ENCODE peak calls at places on chromosomes 4 and X, in ten cellular contexts. H is ureter; M is activated CD8-positive, alpha-beta memory T cell treated with anti-CD3 and anti-CD28 coated beads for 48 hours; X is prostate gland; I is activated T-helper 1 cell treated with Interleukin-2 at 50 U/mL for 16 hours; F is COLO829; E is SW 1271; C is EH; Y is GM03348; B is HuH-7. U is an unnamed sample.
A peak's percentile ranks its signal among the peaks of the same experiment; 100 is the strongest.

GRCh38 chr4:55251352-55251751 is 94.7 kb upstream of the SRD5A3 start:
- DNase-seq in I (no peak), H (no peak), F (no peak), E (no peak), X (no peak), Y (no peak), C (no peak), M (no peak), B (no peak), U (no peak)

GRCh38 chr4:23324291-23324690 is 565.6 kb downstream of the PPARGC1A start:
- DNase-seq in H (no peak), B (no peak), X (no peak), I (no peak), C (no peak), E (peak; percentile 1), F (no peak), Y (no peak), M (no peak), U (peak; percentile 32)

GRCh38 chrX:1914606-1915365 is 299.9 kb downstream of the ASMT start:
- DNase-seq in B (no peak), H (no peak), C (no peak), E (no peak), M (no peak), X (no peak), F (no peak), I (no peak), Y (no peak), U (no peak)

GRCh38 chrX:7027071-7027470 is 120.4 kb upstream of the STS start:
- DNase-seq in H (no peak), I (no peak), Y (no peak), E (no peak), F (no peak), X (no peak), C (no peak), B (no peak), M (no peak), U (no peak)

GRCh38 chr4:153341575-153342090 is 2.9 kb upstream of the MND1 start:
- DNase-seq in X (no peak), B (no peak), C (peak; percentile 69), E (peak; percentile 21), H (no peak), F (no peak), M (no peak), Y (peak; percentile 19), I (no peak), U (peak; percentile 2)

GRCh38 chrX:13662537-13662841 is 9.5 kb downstream of the TCEANC start:
- DNase-seq in I (no peak), X (no peak), C (peak; percentile 83), B (no peak), Y (peak; percentile 42), F (no peak), E (no peak), H (no peak), M (no peak), U (no peak)

GRCh38 chr4:80717204-80717603 is 313.3 kb upstream of the BMP3 start:
- DNase-seq in C (no peak), E (no peak), B (no peak), F (no peak), H (no peak), X (no peak), I (no peak), M (no peak), Y (no peak), U (no peak)

GRCh38 chr4:72006576-72006975 is 25.2 kb upstream of the NPFFR2 start:
- DNase-seq in I (no peak), X (no peak), M (no peak), F (peak; percentile 68), C (peak; percentile 51), B (no peak), H (no peak), Y (peak; percentile 52), E (no peak), U (no peak)

GRCh38 chrX:39629001-39629400 is 468.8 kb downstream of the BCOR start:
- DNase-seq in H (no peak), I (no peak), B (no peak), E (no peak), X (no peak), F (peak; percentile 39), C (no peak), M (no peak), Y (no peak), U (no peak)

GRCh38 chr4:87141428-87141827 is 79.0 kb downstream of the KLHL8 start:
- DNase-seq in H (no peak), I (no peak), C (no peak), M (no peak), X (no peak), B (no peak), E (no peak), F (no peak), Y (no peak), U (no peak)

GRCh38 chr4:60223098-60223497 is 977.0 kb upstream of the ADGRL3 start:
- DNase-seq in E (no peak), Y (no peak), C (no peak), F (no peak), I (no peak), H (no peak), M (no peak), X (no peak), B (no peak), U (no peak)

GRCh38 chrX:123173833-123174232 is 10.2 kb upstream of the GRIA3 start:
- DNase-seq in C (peak; percentile 52), I (no peak), X (no peak), H (no peak), F (no peak), E (no peak), Y (no peak), M (no peak), B (no peak), U (no peak)

GRCh38 chrX:18389968-18390367 is 35.4 kb upstream of the CDKL5 start:
- DNase-seq in C (no peak), I (no peak), B (no peak), X (no peak), H (no peak), Y (no peak), E (no peak), M (no peak), F (no peak), U (no peak)

GRCh38 chr4:125904802-125905201 is 590.0 kb downstream of the FAT4 start:
- DNase-seq in F (no peak), X (no peak), Y (no peak), C (no peak), B (no peak), E (no peak), H (no peak), I (no peak), M (no peak), U (no peak)

GRCh38 chr4:40325406-40326019 is 9.6 kb upstream of the CHRNA9 start:
- DNase-seq in H (no peak), B (peak; percentile 55), E (no peak), I (no peak), X (peak; percentile 32), M (no peak), C (peak; percentile 77), F (peak; percentile 35), Y (peak; percentile 75), U (no peak)

GRCh38 chr4:16505726-16506125 is 279.5 kb upstream of the TAPT1 start:
- DNase-seq in M (no peak), F (no peak), C (peak; percentile 39), Y (peak; percentile 60), X (no peak), H (no peak), E (no peak), B (peak; percentile 7), I (no peak), U (no peak)

GRCh38 chr4:38499101-38499500 is 164.9 kb upstream of the KLF3 start:
- DNase-seq in Y (peak; percentile 31), M (no peak), C (peak; percentile 53), X (no peak), B (no peak), F (no peak), H (no peak), I (no peak), E (no peak), U (no peak)

GRCh38 chrX:38018734-38019410 is 12.5 kb downstream of the SYTL5 start:
- DNase-seq in H (no peak), C (no peak), M (no peak), E (no peak), I (no peak), Y (no peak), F (no peak), B (no peak), X (no peak), U (no peak)

GRCh38 chrX:12269484-12269883 is 131.2 kb downstream of the FRMPD4 start:
- DNase-seq in Y (peak; percentile 4), E (no peak), X (no peak), M (no peak), B (no peak), H (no peak), F (no peak), I (no peak), C (peak; percentile 25), U (no peak)

GRCh38 chr4:150632639-150633038 is 50.7 kb downstream of the MAB21L2 start:
- DNase-seq in Y (no peak), X (no peak), C (no peak), M (no peak), E (no peak), I (no peak), H (no peak), B (no peak), F (no peak), U (no peak)

GRCh38 chrX:8201896-8202331 is 30.8 kb upstream of the VCX2 start:
- DNase-seq in H (no peak), Y (no peak), M (no peak), B (no peak), C (no peak), E (no peak), I (no peak), X (no peak), F (no peak), U (no peak)

GRCh38 chrX:133229361-133229760 is 11.2 kb upstream of the TFDP3 start:
- DNase-seq in E (no peak), X (no peak), H (no peak), M (no peak), I (no peak), F (peak; percentile 90), B (no peak), Y (no peak), C (no peak), U (peak; percentile 33)

GRCh38 chr4:169282429-169283113 is 11.8 kb upstream of the SH3RF1 start:
- DNase-seq in H (no peak), C (peak; percentile 39), E (no peak), M (no peak), B (no peak), Y (no peak), X (no peak), F (no peak), I (no peak), U (peak; percentile 77)

GRCh38 chrX:132737743-132738142 is 220.7 kb downstream of the HS6ST2 start:
- DNase-seq in M (peak; percentile 18), E (no peak), F (no peak), Y (no peak), I (no peak), H (no peak), X (no peak), B (no peak), C (no peak), U (peak; percentile 36)

GRCh38 chr4:25674386-25674785 is 18.7 kb downstream of the SLC34A2 start:
- DNase-seq in C (no peak), F (no peak), X (no peak), M (no peak), I (no peak), Y (no peak), B (no peak), H (no peak), E (no peak), U (no peak)

GRCh38 chr4:185209031-185209851 is at the start of gene SNX25:
- DNase-seq in F (no peak), B (peak; percentile 31), M (peak; percentile 82), Y (peak; percentile 90), E (peak; percentile 24), X (peak; percentile 89), C (peak; percentile 80), H (peak; percentile 85), I (peak; percentile 79), U (peak; percentile 93)

GRCh38 chrX:134896194-134896593 is 94.6 kb upstream of the SMIM10 start:
- DNase-seq in I (no peak), Y (no peak), C (no peak), B (no peak), M (no peak), X (no peak), F (no peak), H (no peak), E (no peak), U (no peak)

GRCh38 chrX:141405486-141405877 is 163.2 kb upstream of the SPANXC start:
- DNase-seq in X (no peak), Y (no peak), F (no peak), M (no peak), E (peak; percentile 36), I (no peak), B (no peak), H (no peak), C (no peak), U (no peak)

U was measured in PC-9.